ENCODE peak calls at places on chromosomes 5 and 9, in seven cellular contexts. I, Y, J, G, X, C and F are unnamed samples.

GRCh38 chr5:96228449-96228848 is 204.6 kb downstream of the PCSK1 start:
- DNase-seq in X (peak; percentile 65), I (no peak), G (no peak), C (no peak), Y (no peak), J (no peak), F (no peak)

GRCh38 chr5:43165323-43165722 is 26.7 kb upstream of the NIM1K start:
- DNase-seq in X (no peak), C (no peak), G (no peak), J (no peak), I (no peak), Y (no peak), F (peak; percentile 6)

GRCh38 chr5:43309657-43310056 is 3.6 kb downstream of the HMGCS1 start:
- DNase-seq in J (no peak), X (no peak), G (no peak), C (peak; percentile 28), Y (no peak), I (no peak), F (no peak)

GRCh38 chr5:10452768-10453331 is 11.2 kb downstream of the ROPN1L start:
- DNase-seq in I (peak; percentile 49), G (peak; percentile 87), X (peak; percentile 93), Y (no peak), C (no peak), J (peak; percentile 71), F (peak; percentile 93)

GRCh38 chr9:126365780-126366179 is 39.2 kb downstream of the MVB12B start:
- DNase-seq in X (no peak), C (no peak), Y (no peak), I (no peak), G (peak; percentile 43), J (no peak), F (no peak)

GRCh38 chr5:17331649-17332048 is 114.2 kb downstream of the BASP1 start:
- DNase-seq in Y (no peak), I (no peak), C (no peak), X (no peak), J (no peak), G (no peak), F (no peak)

GRCh38 chr5:76670508-76670907 is 45.4 kb upstream of the F2R start:
- DNase-seq in I (no peak), X (no peak), J (no peak), G (no peak), Y (no peak), C (no peak), F (no peak)

GRCh38 chr9:78306222-78307076 is 9.5 kb downstream of the PSAT1 start:
- DNase-seq in C (no peak), X (no peak), I (no peak), Y (no peak), G (no peak), J (no peak), F (no peak)

GRCh38 chr9:133351526-133351907 is 3.5 kb downstream of the RPL7A start:
- DNase-seq in J (no peak), C (no peak), I (no peak), Y (no peak), G (no peak), X (peak; percentile 83), F (no peak)

GRCh38 chr5:16596541-16596940 is 20.3 kb downstream of the RETREG1 start:
- DNase-seq in I (no peak), C (no peak), X (no peak), Y (no peak), G (no peak), J (no peak), F (no peak)

GRCh38 chr5:165881259-165881658 is 2375.8 kb downstream of the MAT2B start:
- DNase-seq in Y (no peak), I (no peak), G (peak; percentile 62), X (no peak), J (no peak), C (no peak), F (no peak)

GRCh38 chr5:65356274-65356673 is 125.4 kb downstream of the ADAMTS6 start:
- DNase-seq in Y (no peak), G (no peak), X (no peak), J (no peak), I (no peak), C (no peak), F (peak; percentile 5)

GRCh38 chr9:38068866-38069628 is at the start of gene SHB:
- DNase-seq in X (no peak), Y (peak; percentile 83), G (peak; percentile 79), J (no peak), I (peak; percentile 79), C (peak; percentile 90), F (peak; percentile 64)

GRCh38 chr9:122444366-122444765 is 33.4 kb downstream of the OR1J1 start:
- DNase-seq in G (no peak), J (peak; percentile 88), Y (no peak), X (peak; percentile 98), C (peak; percentile 35), I (no peak), F (peak; percentile 62)

DNA sequence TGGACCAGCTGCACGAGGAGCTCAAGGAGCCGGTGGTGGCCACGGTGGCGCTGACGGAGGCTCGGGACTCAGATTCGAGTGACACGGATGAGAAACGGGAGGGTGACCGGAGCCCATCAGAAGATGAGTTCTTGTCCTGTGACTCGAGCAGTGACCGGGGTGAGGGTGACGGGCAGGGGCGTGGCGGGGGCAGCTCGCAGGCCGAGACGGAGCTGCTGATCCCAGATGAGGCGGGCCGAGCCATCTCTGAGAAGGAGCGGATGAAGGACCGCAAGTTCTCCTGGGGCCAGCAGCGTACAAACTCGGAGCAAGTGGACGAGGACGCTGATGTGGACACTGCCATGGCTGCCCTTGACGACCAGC is 32.8 kb downstream of the USP20 start:
- DNase-seq in G (no peak), I (no peak), Y (no peak), C (no peak), J (no peak), X (no peak), F (no peak)
- TF ChIP-seq CTCF in G (no peak), I (no peak), Y (no peak), C (no peak), J (no peak), X (no peak), F (no peak)

DNA sequence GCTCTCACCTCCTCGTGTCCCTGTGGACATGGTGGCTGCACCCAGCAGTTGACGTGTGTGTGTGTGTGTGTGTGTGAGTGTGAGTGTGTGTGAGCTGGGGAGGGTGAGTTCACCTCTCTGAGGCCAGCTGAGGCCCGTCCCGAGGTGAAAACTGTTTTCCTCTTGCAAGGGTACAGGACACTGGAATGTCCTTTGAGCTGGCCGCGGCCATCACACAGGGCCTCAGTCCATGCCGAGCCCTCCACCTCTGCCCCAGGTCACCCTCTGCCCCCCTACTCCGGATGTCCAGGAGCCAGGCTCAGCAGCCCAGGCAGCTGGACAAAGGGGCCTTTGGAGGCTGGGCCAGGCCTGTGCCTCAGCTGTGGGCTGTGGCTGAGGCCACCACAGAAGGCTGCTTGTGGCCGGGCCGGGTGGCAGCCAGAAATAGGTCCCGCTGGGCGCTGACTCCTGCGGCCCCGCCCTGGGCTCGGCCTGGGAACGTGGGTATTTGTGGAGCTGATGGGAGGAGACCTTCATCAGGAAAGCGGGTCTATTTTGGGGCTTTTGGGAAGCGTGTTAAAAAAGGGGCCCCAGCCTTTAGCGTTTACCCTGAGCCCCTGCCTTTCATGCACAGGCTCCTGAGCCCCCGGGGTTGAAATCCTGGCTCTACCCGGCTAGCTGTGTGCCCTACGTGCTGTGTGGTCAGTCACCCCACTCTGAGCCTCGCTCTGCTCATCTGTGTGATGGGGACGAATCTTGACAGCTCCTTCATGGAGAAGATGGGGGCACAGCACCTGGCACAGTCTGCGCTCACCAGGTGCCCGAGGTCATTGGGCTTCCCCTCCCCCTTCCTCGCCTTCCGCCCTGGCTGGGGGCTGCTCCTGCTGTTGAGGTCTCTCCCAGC is 75.1 kb upstream of the IER5L start:
- DNase-seq in G (no peak), C (no peak), J (no peak), Y (no peak), I (no peak), X (no peak), F (no peak)
- H3K4me3 ChIP-seq in G (no peak overlapping the region), C (no peak overlapping the region), J (no peak overlapping the region), Y (no peak overlapping the region), I (no peak overlapping the region), X (no peak overlapping the region), F (no peak overlapping the region)

DNA sequence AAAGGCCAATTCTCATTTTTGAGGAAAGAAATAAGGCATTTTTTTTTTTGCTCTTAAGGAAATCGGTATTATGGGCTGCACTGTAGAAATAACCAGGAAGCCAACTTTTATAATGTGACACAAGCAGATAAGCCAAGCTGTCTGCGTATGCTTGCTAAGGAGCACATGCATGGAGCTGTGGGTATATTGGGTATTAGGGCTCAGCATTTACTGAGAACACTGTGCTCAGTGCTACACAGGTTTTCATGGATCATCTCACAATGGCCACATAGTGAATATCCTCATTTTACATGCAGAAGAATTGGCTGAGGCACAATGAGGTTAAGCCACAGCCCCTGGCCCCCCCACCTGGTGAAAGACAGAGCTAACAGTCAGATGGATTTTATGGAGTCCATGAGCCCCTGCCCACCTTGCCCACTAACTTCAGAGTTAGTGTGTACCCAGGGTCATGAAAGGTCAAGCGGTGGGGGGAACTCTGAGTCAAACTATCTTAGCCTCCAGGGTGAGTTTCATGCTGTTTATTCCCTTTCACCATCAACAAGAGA is 204.8 kb downstream of the SPATA31A6 start:
- DNase-seq in J (no peak), X (peak; percentile 2), G (peak; percentile 41), I (no peak), C (no peak), Y (no peak), F (no peak)
- TF ChIP-seq CTCF in J (no peak), X (no peak), G (peak; percentile 64), I (no peak), C (no peak), Y (no peak), F (no peak)

DNA sequence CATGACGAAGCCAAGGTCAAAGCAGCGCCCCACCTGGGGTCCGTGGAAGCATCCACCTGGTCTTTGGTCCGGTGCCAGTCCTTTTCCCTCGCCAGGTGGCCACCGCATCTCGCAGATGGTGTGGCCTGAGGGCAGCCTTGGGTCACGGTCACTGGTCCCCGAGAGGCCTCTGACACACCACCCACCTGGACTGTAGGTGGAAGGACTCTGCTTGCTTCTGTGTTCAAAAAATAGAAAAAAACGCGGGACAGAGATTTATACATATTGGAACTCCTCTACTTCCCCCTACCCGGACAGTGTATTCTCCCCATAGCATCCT is 466 bp upstream of the TTC39B start:
- DNase-seq in C (no peak), G (no peak), X (no peak), I (no peak), Y (no peak), J (no peak), F (no peak)
- H3K4me3 ChIP-seq in C (peak overlapping the region; percentile 95), G (peak overlapping the region; percentile 91), X (peak overlapping the region; percentile 51), I (peak overlapping the region; percentile 66), Y (peak overlapping the region; percentile 85), J (peak overlapping the region; percentile 82), F (peak overlapping the region; percentile 89)

GRCh38 chr9:101738566-101739183 is at the start of gene GRIN3A:
- DNase-seq in J (no peak), C (no peak), I (no peak), G (peak; percentile 57), X (no peak), Y (no peak), F (no peak)
- TF ChIP-seq CTCF in J (no peak), C (no peak), I (no peak), G (peak; percentile 71), X (peak; percentile 2), Y (no peak), F (no peak)

GRCh38 chr9:84139296-84140100 is 158.9 kb downstream of the RMI1 start:
- DNase-seq in J (peak; percentile 42), Y (no peak), G (no peak), I (no peak), C (peak; percentile 79), X (peak; percentile 23), F (peak; percentile 27)
- H3K4me3 ChIP-seq in J (no peak overlapping the region), Y (no peak overlapping the region), G (peak overlapping the region; percentile 64), I (no peak overlapping the region), C (no peak overlapping the region), X (no peak overlapping the region), F (no peak overlapping the region)